ENCODE peak calls at places on chromosomes 16 and 17, in seven cellular contexts. P is transverse colon; S is CD8-positive, alpha-beta memory T cell; U is chondrocyte; O is stimulated activated CD8-positive, alpha-beta memory T cell treated with anti-CD3 and anti-CD28 coated beads, Interleukin-4, amount 100 ng/mL, for 24 hours; E is AG08396; X is fibroblast of lung. T is an unnamed sample.

GRCh38 chr16:1678500-1679098 is 520 bp downstream of the JPT2 start:
- DNase-seq in U (no peak), O (peak), X (peak), P (peak), E (peak), S (peak), T (peak)

GRCh38 chr17:9028632-9029570 is 7.6 kb downstream of the NTN1 start:
- DNase-seq in P (no peak), U (no peak), O (no peak), X (no peak), S (no peak), E (no peak), T (no peak)

GRCh38 chr17:61836266-61837174 is 26.8 kb downstream of the BRIP1 start:
- DNase-seq in O (no peak), X (no peak), U (no peak), P (no peak), E (no peak), S (no peak), T (no peak)

GRCh38 chr17:44363613-44364159 is at the start of gene FAM171A2:
- DNase-seq in O (peak), S (peak), P (peak), U (no peak), X (peak), E (peak), T (no peak)

GRCh38 chr17:82917656-82918345 is 78.0 kb upstream of the ZNF750 start:
- DNase-seq in S (peak), E (peak), X (no peak), U (no peak), O (no peak), P (no peak), T (no peak)

GRCh38 chr17:61726977-61727376 is 136.0 kb upstream of the NACA2 start:
- DNase-seq in E (no peak), S (no peak), U (no peak), X (no peak), O (no peak), P (no peak), T (no peak)

GRCh38 chr17:67716405-67716798 is 1.3 kb upstream of the NOL11 start:
- DNase-seq in P (no peak), U (no peak), O (no peak), E (no peak), X (no peak), S (no peak), T (no peak)

GRCh38 chr17:37098910-37099664 is 150.3 kb downstream of the AATF start:
- DNase-seq in S (no peak), U (no peak), X (no peak), E (no peak), P (no peak), O (no peak), T (no peak)

GRCh38 chr17:34146440-34147043 is 108.5 kb upstream of the CCL2 start:
- DNase-seq in X (no peak), S (peak), P (peak), U (no peak), E (peak), O (peak), T (peak)

GRCh38 chr16:22813946-22814325 is at the start of gene HS3ST2:
- DNase-seq in E (peak), P (peak), U (no peak), X (no peak), O (no peak), S (no peak), T (no peak)

GRCh38 chr17:39926588-39927100 is 757 bp downstream of the ORMDL3 start:
- DNase-seq in S (peak), X (no peak), U (no peak), O (peak), E (peak), P (peak), T (peak)

GRCh38 chr17:60579090-60579489 is 20.9 kb upstream of the PPM1D start:
- DNase-seq in E (no peak), U (no peak), O (no peak), P (no peak), S (no peak), X (peak), T (no peak)

GRCh38 chr16:2831203-2831602 is 1.1 kb downstream of the ZG16B start:
- DNase-seq in E (no peak), S (no peak), X (no peak), O (no peak), P (no peak), U (peak), T (no peak)

GRCh38 chr16:50467943-50468748 is 80.0 kb upstream of the NKD1 start:
- DNase-seq in U (no peak), E (peak), O (no peak), S (no peak), P (peak), X (no peak), T (no peak)

GRCh38 chr17:29565643-29566472 is 979 bp downstream of the ABHD15 start:
- DNase-seq in S (peak), E (peak), U (peak), O (no peak), X (no peak), P (peak), T (peak)

GRCh38 chr17:78674595-78675315 is 97.6 kb upstream of the DNAH17 start:
- DNase-seq in S (no peak), U (no peak), P (no peak), E (no peak), O (no peak), X (no peak), T (no peak)

GRCh38 chr17:20992987-20993862 is 49.6 kb downstream of the USP22 start:
- DNase-seq in P (peak), X (peak), O (peak), E (peak), S (peak), U (no peak), T (no peak)

GRCh38 chr17:45230787-45231480 is 9.2 kb downstream of the FMNL1 start:
- DNase-seq in E (no peak), X (peak), U (peak), S (no peak), O (no peak), P (no peak), T (no peak)

GRCh38 chr16:23694707-23695373 is 16.2 kb downstream of the PLK1 start:
- DNase-seq in X (peak), U (no peak), E (peak), S (no peak), P (no peak), O (no peak), T (no peak)

T was measured in NK-92 treated with Interleukin-12 subunit alpha and Interleukin-12 subunit beta, amount 100 ng/mL, for 24 hours.